ENCODE peak calls at places on chromosomes 6 and 20, in five cellular contexts. A is stimulated activated CD8-positive, alpha-beta memory T cell treated with anti-CD3 and anti-CD28 coated beads, Interleukin-7, amount 100 ng/mL, for 4 hours; R is adipocyte; D is iris pigment epithelial cell; T is stromal cell of bone marrow. J is an unnamed sample.
A peak's percentile ranks its signal among the peaks of the same experiment; 100 is the strongest.

GRCh38 chr6:68238097-68238597 is 396.9 kb upstream of the ADGRB3 start:
- DNase-seq in A (no peak), R (peak; percentile 46), D (peak; percentile 71), T (no peak), J (no peak)

GRCh38 chr6:96659084-96659845 is 96.3 kb downstream of the FHL5 start:
- DNase-seq in A (no peak), R (no peak), D (no peak), T (no peak), J (no peak)

GRCh38 chr6:13765570-13765969 is 48.8 kb downstream of the MCUR1 start:
- DNase-seq in A (no peak), R (peak; percentile 30), D (no peak), T (peak; percentile 56), J (no peak)

GRCh38 chr20:57451759-57452661 is 60.8 kb downstream of the RBM38 start:
- DNase-seq in A (no peak), R (no peak), D (no peak), T (no peak), J (no peak)

GRCh38 chr6:111657146-111657545 is 51.5 kb upstream of the TRAF3IP2 start:
- DNase-seq in A (no peak), R (peak; percentile 57), D (peak; percentile 78), T (peak; percentile 47), J (no peak)

GRCh38 chr20:40703981-40704530 is 15.0 kb upstream of the MAFB start:
- DNase-seq in A (no peak), R (no peak), D (no peak), T (no peak), J (no peak)

GRCh38 chr6:88360203-88360797 is 194.2 kb upstream of the CNR1 start:
- DNase-seq in A (no peak), R (peak; percentile 43), D (peak; percentile 76), T (no peak), J (no peak)

GRCh38 chr6:100283288-100283687 is 181.4 kb downstream of the SIM1 start:
- DNase-seq in A (no peak), R (peak; percentile 53), D (peak; percentile 74), T (no peak), J (no peak)

GRCh38 chr6:148682990-148683389 is 63.8 kb upstream of the UST start:
- DNase-seq in A (no peak), R (no peak), D (no peak), T (no peak), J (no peak)

GRCh38 chr20:10971096-10971495 is 297.3 kb upstream of the JAG1 start:
- DNase-seq in A (no peak), R (no peak), D (no peak), T (no peak), J (no peak)

GRCh38 chr6:14578994-14579393 is 461.4 kb downstream of the CD83 start:
- DNase-seq in A (no peak), R (no peak), D (no peak), T (no peak), J (no peak)

GRCh38 chr6:138817799-138818198 is 21.9 kb downstream of the ECT2L start:
- DNase-seq in A (no peak), R (peak; percentile 56), D (peak; percentile 90), T (peak; percentile 93), J (no peak)

GRCh38 chr6:137234505-137234863 is 15.3 kb upstream of the IFNGR1 start:
- DNase-seq in A (no peak), R (no peak), D (no peak), T (no peak), J (no peak)

GRCh38 chr20:63215101-63216040 is 560 bp downstream of the YTHDF1 start:
- DNase-seq in A (no peak), R (peak; percentile 77), D (peak; percentile 70), T (peak; percentile 26), J (no peak)

GRCh38 chr20:38126146-38126912 is 38.7 kb downstream of the TGM2 start:
- DNase-seq in A (no peak), R (no peak), D (no peak), T (no peak), J (peak; percentile 67)

GRCh38 chr20:9103955-9104354 is 35.1 kb downstream of the PLCB4 start:
- DNase-seq in A (no peak), R (no peak), D (no peak), T (no peak), J (no peak)

GRCh38 chr6:129938242-129939020 is 77.3 kb upstream of the TMEM244 start:
- DNase-seq in A (no peak), R (no peak), D (no peak), T (no peak), J (no peak)

GRCh38 chr6:140661691-140662090 is 1287.2 kb upstream of the CITED2 start:
- DNase-seq in A (no peak), R (peak; percentile 21), D (peak; percentile 53), T (no peak), J (no peak)